ENCODE peak calls at places on chromosomes 12 and 14, in five cellular contexts. R, T, N, S and F are unnamed samples.
A peak's percentile ranks its signal among the peaks of the same experiment; 100 is the strongest.

GRCh38 chr14:101665478-101666078 is 95.9 kb upstream of the PPP2R5C start:
- DNase-seq in R (no peak), T (no peak), N (peak; percentile 6), S (peak; percentile 55), F (peak; percentile 1)

GRCh38 chr14:79570648-79571047 is 640.7 kb downstream of the DIO2 start:
- DNase-seq in R (no peak), T (no peak), N (no peak), S (no peak), F (no peak)

GRCh38 chr14:39581474-39581873 is 149.2 kb upstream of the FBXO33 start:
- DNase-seq in R (no peak), T (no peak), N (no peak), S (no peak), F (no peak)

GRCh38 chr12:132524405-132524804 is 34.5 kb downstream of the FBRSL1 start:
- DNase-seq in R (no peak), T (no peak), N (peak; percentile 61), S (no peak), F (no peak)

GRCh38 chr14:95039993-95040348 is 117.4 kb downstream of the DICER1 start:
- DNase-seq in R (no peak), T (no peak), N (no peak), S (no peak), F (no peak)

GRCh38 chr14:104593710-104594121 is 10.9 kb downstream of the TMEM179 start:
- DNase-seq in R (no peak), T (no peak), N (no peak), S (no peak), F (no peak)

GRCh38 chr14:94027566-94028449 is 1.7 kb downstream of the OTUB2 start:
- DNase-seq in R (no peak), T (no peak), N (no peak), S (no peak), F (no peak)

GRCh38 chr12:38898001-38898684 is 7.2 kb downstream of the CPNE8 start:
- DNase-seq in R (no peak), T (no peak), N (no peak), S (no peak), F (no peak)

GRCh38 chr12:27644446-27644845 is 51.8 kb upstream of the REP15 start:
- DNase-seq in R (no peak), T (no peak), N (peak; percentile 47), S (no peak), F (no peak)

GRCh38 chr12:131152587-131152986 is 198.9 kb downstream of the ADGRD1 start:
- DNase-seq in R (no peak), T (no peak), N (no peak), S (no peak), F (no peak)

GRCh38 chr12:128755565-128755964 is 68.2 kb downstream of the SLC15A4 start:
- DNase-seq in R (no peak), T (no peak), N (no peak), S (no peak), F (no peak)

GRCh38 chr14:79575032-79575431 is 636.3 kb downstream of the DIO2 start:
- DNase-seq in R (no peak), T (no peak), N (no peak), S (no peak), F (no peak)

GRCh38 chr14:100774164-100774537 is 47.5 kb downstream of the DLK1 start:
- DNase-seq in R (no peak), T (no peak), N (no peak), S (no peak), F (no peak)

GRCh38 chr12:121709478-121709890 is 3.1 kb upstream of the TMEM120B start:
- DNase-seq in R (no peak), T (no peak), N (peak; percentile 56), S (no peak), F (no peak)

GRCh38 chr14:29216774-29217232 is 450.2 kb downstream of the FOXG1 start:
- DNase-seq in R (no peak), T (no peak), N (no peak), S (peak; percentile 100), F (no peak)

GRCh38 chr14:96584907-96585671 is 82.9 kb downstream of the PAPOLA start:
- DNase-seq in R (no peak), T (no peak), N (no peak), S (no peak), F (no peak)

GRCh38 chr12:109288571-109288970 is 20.5 kb downstream of the FOXN4 start:
- DNase-seq in R (no peak), T (no peak), N (no peak), S (no peak), F (no peak)

GRCh38 chr14:49512147-49512551 is 74.0 kb downstream of the RPS29 start:
- DNase-seq in R (peak; percentile 65), T (no peak), N (peak; percentile 65), S (no peak), F (peak; percentile 33)

GRCh38 chr12:113896841-113897240 is 69.3 kb downstream of the RBM19 start:
- DNase-seq in R (no peak), T (no peak), N (no peak), S (no peak), F (no peak)

GRCh38 chr12:98146487-98146886 is 368.9 kb upstream of the TMPO start:
- DNase-seq in R (no peak), T (no peak), N (no peak), S (no peak), F (no peak)

GRCh38 chr14:53942970-53943750 is 13.5 kb downstream of the BMP4 start:
- DNase-seq in R (no peak), T (no peak), N (no peak), S (no peak), F (no peak)

GRCh38 chr14:103507751-103508150 is 14.9 kb downstream of the CKB start:
- DNase-seq in R (no peak), T (no peak), N (no peak), S (no peak), F (no peak)

GRCh38 chr14:22843123-22843925 is 6.9 kb downstream of the MMP14 start:
- DNase-seq in R (no peak), T (no peak), N (no peak), S (no peak), F (no peak)

GRCh38 chr12:16606936-16607335 is 974 bp upstream of the LMO3 start:
- DNase-seq in R (no peak), T (no peak), N (no peak), S (no peak), F (no peak)

GRCh38 chr14:104581521-104581920 is 2.0 kb downstream of the C14orf180 start:
- DNase-seq in R (no peak), T (no peak), N (no peak), S (no peak), F (no peak)

GRCh38 chr14:55760801-55761200 is 180.8 kb downstream of the KTN1 start:
- DNase-seq in R (no peak), T (no peak), N (no peak), S (no peak), F (no peak)

GRCh38 chr12:128790653-128791373 is 32.9 kb downstream of the SLC15A4 start:
- DNase-seq in R (no peak), T (no peak), N (no peak), S (no peak), F (no peak)

GRCh38 chr12:112382866-112383265 is 635 bp upstream of the HECTD4 start:
- DNase-seq in R (no peak), T (no peak), N (no peak), S (no peak), F (no peak)

GRCh38 chr12:106712768-106713167 is 61.7 kb upstream of the RIC8B start:
- DNase-seq in R (no peak), T (no peak), N (no peak), S (no peak), F (no peak)